ENCODE peak calls at places on chromosomes 11 and 22, in eight cellular contexts. One of them, this sample, is unnamed.

GRCh38 chr22:50169774-50170341 is 673 bp upstream of the PANX2 start:
- DNase-seq in endothelial cell of umbilical vein: no peak
- DNase-seq in effector memory CD4-positive, alpha-beta T cell: no peak
- DNase-seq in GM12878: no peak
- DNase-seq in OCI-LY7: no peak
- DNase-seq in GM06990: peak; percentile 41
- DNase-seq in mucosa of descending colon: peak; percentile 43
- DNase-seq in BJ: no peak
- DNase-seq in this sample: peak; percentile 93

GRCh38 chr11:114358711-114359110 is 41.6 kb downstream of the C11orf71 start:
- DNase-seq in OCI-LY7: no peak
- DNase-seq in mucosa of descending colon: no peak
- DNase-seq in GM12878: no peak
- DNase-seq in effector memory CD4-positive, alpha-beta T cell: no peak
- DNase-seq in GM06990: no peak
- DNase-seq in BJ: no peak
- DNase-seq in endothelial cell of umbilical vein: peak; percentile 21
- DNase-seq in this sample: no peak

GRCh38 chr11:45213717-45214116 is 67.3 kb downstream of the PRDM11 start:
- DNase-seq in effector memory CD4-positive, alpha-beta T cell: no peak
- DNase-seq in endothelial cell of umbilical vein: no peak
- DNase-seq in GM06990: no peak
- DNase-seq in GM12878: no peak
- DNase-seq in mucosa of descending colon: no peak
- DNase-seq in OCI-LY7: no peak
- DNase-seq in BJ: no peak
- DNase-seq in this sample: no peak

GRCh38 chr22:43001271-43002197 is 13.4 kb downstream of the PACSIN2 start:
- DNase-seq in BJ: no peak
- DNase-seq in effector memory CD4-positive, alpha-beta T cell: no peak
- DNase-seq in mucosa of descending colon: no peak
- DNase-seq in endothelial cell of umbilical vein: peak; percentile 29
- DNase-seq in GM12878: no peak
- DNase-seq in OCI-LY7: peak; percentile 15
- DNase-seq in GM06990: peak; percentile 41
- DNase-seq in this sample: no peak

GRCh38 chr11:121688860-121689614 is 236.3 kb upstream of the SORL1-AS1 start:
- DNase-seq in GM06990: no peak
- DNase-seq in endothelial cell of umbilical vein: no peak
- DNase-seq in effector memory CD4-positive, alpha-beta T cell: no peak
- DNase-seq in BJ: no peak
- DNase-seq in GM12878: no peak
- DNase-seq in mucosa of descending colon: no peak
- DNase-seq in OCI-LY7: no peak
- DNase-seq in this sample: peak; percentile 27

GRCh38 chr11:65078151-65078550 is 5.7 kb downstream of the CDCA5 start:
- DNase-seq in BJ: no peak
- DNase-seq in effector memory CD4-positive, alpha-beta T cell: peak; percentile 28
- DNase-seq in GM06990: no peak
- DNase-seq in GM12878: no peak
- DNase-seq in OCI-LY7: peak; percentile 71
- DNase-seq in mucosa of descending colon: peak; percentile 64
- DNase-seq in endothelial cell of umbilical vein: peak; percentile 22
- DNase-seq in this sample: peak; percentile 85

GRCh38 chr11:70200212-70200844 is 2.8 kb upstream of the FADD start:
- DNase-seq in endothelial cell of umbilical vein: no peak
- DNase-seq in OCI-LY7: no peak
- DNase-seq in mucosa of descending colon: no peak
- DNase-seq in BJ: no peak
- DNase-seq in GM06990: no peak
- DNase-seq in GM12878: no peak
- DNase-seq in effector memory CD4-positive, alpha-beta T cell: no peak
- DNase-seq in this sample: no peak

GRCh38 chr22:29156507-29156906 is 49.2 kb upstream of the EMID1 start:
- DNase-seq in effector memory CD4-positive, alpha-beta T cell: no peak
- DNase-seq in GM06990: no peak
- DNase-seq in OCI-LY7: no peak
- DNase-seq in GM12878: no peak
- DNase-seq in BJ: no peak
- DNase-seq in mucosa of descending colon: no peak
- DNase-seq in endothelial cell of umbilical vein: no peak
- DNase-seq in this sample: peak; percentile 76

GRCh38 chr22:37121887-37122591 is 12.5 kb upstream of the TMPRSS6 start:
- DNase-seq in GM12878: peak; percentile 73
- DNase-seq in GM06990: peak; percentile 70
- DNase-seq in BJ: peak; percentile 10
- DNase-seq in mucosa of descending colon: peak; percentile 74
- DNase-seq in OCI-LY7: peak; percentile 30
- DNase-seq in effector memory CD4-positive, alpha-beta T cell: peak; percentile 91
- DNase-seq in endothelial cell of umbilical vein: peak; percentile 46
- DNase-seq in this sample: no peak

GRCh38 chr22:44702479-44703219 is 645 bp downstream of the PRR5 start:
- DNase-seq in BJ: no peak
- DNase-seq in GM06990: no peak
- DNase-seq in GM12878: no peak
- DNase-seq in mucosa of descending colon: no peak
- DNase-seq in effector memory CD4-positive, alpha-beta T cell: no peak
- DNase-seq in OCI-LY7: no peak
- DNase-seq in endothelial cell of umbilical vein: no peak
- DNase-seq in this sample: peak; percentile 90

GRCh38 chr11:79269923-79270322 is 170.9 kb downstream of the TENM4 start:
- DNase-seq in BJ: no peak
- DNase-seq in mucosa of descending colon: no peak
- DNase-seq in effector memory CD4-positive, alpha-beta T cell: no peak
- DNase-seq in endothelial cell of umbilical vein: no peak
- DNase-seq in GM12878: no peak
- DNase-seq in GM06990: no peak
- DNase-seq in OCI-LY7: no peak
- DNase-seq in this sample: peak; percentile 56

GRCh38 chr22:21650823-21651520 is 8.9 kb downstream of the SDF2L1 start:
- DNase-seq in GM06990: no peak
- DNase-seq in effector memory CD4-positive, alpha-beta T cell: no peak
- DNase-seq in mucosa of descending colon: no peak
- DNase-seq in OCI-LY7: no peak
- DNase-seq in GM12878: no peak
- DNase-seq in endothelial cell of umbilical vein: no peak
- DNase-seq in BJ: no peak
- DNase-seq in this sample: no peak

GRCh38 chr11:6468712-6469495 is 4.8 kb downstream of the TRIM3 start:
- DNase-seq in endothelial cell of umbilical vein: peak; percentile 97
- DNase-seq in effector memory CD4-positive, alpha-beta T cell: no peak
- DNase-seq in mucosa of descending colon: peak; percentile 82
- DNase-seq in OCI-LY7: peak; percentile 52
- DNase-seq in GM12878: peak; percentile 72
- DNase-seq in GM06990: peak; percentile 59
- DNase-seq in BJ: peak; percentile 20
- DNase-seq in this sample: peak; percentile 98

GRCh38 chr11:119533931-119534694 is 111.1 kb upstream of the THY1 start:
- DNase-seq in GM06990: peak; percentile 55
- DNase-seq in OCI-LY7: peak; percentile 48
- DNase-seq in mucosa of descending colon: peak; percentile 64
- DNase-seq in effector memory CD4-positive, alpha-beta T cell: no peak
- DNase-seq in endothelial cell of umbilical vein: peak; percentile 43
- DNase-seq in BJ: no peak
- DNase-seq in GM12878: peak; percentile 13
- DNase-seq in this sample: peak; percentile 90

GRCh38 chr11:19313140-19313539 is 72.4 kb upstream of the E2F8 start:
- DNase-seq in GM12878: no peak
- DNase-seq in endothelial cell of umbilical vein: no peak
- DNase-seq in OCI-LY7: no peak
- DNase-seq in mucosa of descending colon: no peak
- DNase-seq in effector memory CD4-positive, alpha-beta T cell: no peak
- DNase-seq in GM06990: no peak
- DNase-seq in BJ: no peak
- DNase-seq in this sample: no peak
- H3K4me3 ChIP-seq in GM12878: no peak overlapping the region
- H3K4me3 ChIP-seq in endothelial cell of umbilical vein: no peak overlapping the region
- H3K4me3 ChIP-seq in OCI-LY7: no peak overlapping the region
- H3K4me3 ChIP-seq in mucosa of descending colon: no peak overlapping the region
- H3K4me3 ChIP-seq in effector memory CD4-positive, alpha-beta T cell: no peak overlapping the region
- H3K4me3 ChIP-seq in GM06990: no peak overlapping the region
- H3K4me3 ChIP-seq in BJ: no peak overlapping the region
- H3K4me3 ChIP-seq in this sample: no peak overlapping the region

GRCh38 chr22:32407332-32407731 is 4.7 kb downstream of the RTCB start:
- DNase-seq in GM06990: peak; percentile 45
- DNase-seq in BJ: no peak
- DNase-seq in mucosa of descending colon: no peak
- DNase-seq in GM12878: peak; percentile 53
- DNase-seq in endothelial cell of umbilical vein: no peak
- DNase-seq in OCI-LY7: peak; percentile 53
- DNase-seq in effector memory CD4-positive, alpha-beta T cell: no peak
- DNase-seq in this sample: no peak
- H3K36me3 ChIP-seq in GM06990: peaks cover 4% of the 10 kb centered on the region
- H3K36me3 ChIP-seq in BJ: peaks cover 9% of the 10 kb centered on the region
- H3K36me3 ChIP-seq in mucosa of descending colon: no peaks in the 10 kb centered on the region
- H3K36me3 ChIP-seq in GM12878: peaks cover 14% of the 10 kb centered on the region
- H3K36me3 ChIP-seq in endothelial cell of umbilical vein: peaks cover 18% of the 10 kb centered on the region
- H3K36me3 ChIP-seq in OCI-LY7: peaks cover 62% of the 10 kb centered on the region
- H3K36me3 ChIP-seq in effector memory CD4-positive, alpha-beta T cell: peaks cover 40% of the 10 kb centered on the region
- H3K36me3 ChIP-seq in this sample: peaks cover 22% of the 10 kb centered on the region

GRCh38 chr11:2300290-2300935 is 1.3 kb downstream of the C11orf21 start:
- DNase-seq in effector memory CD4-positive, alpha-beta T cell: no peak
- DNase-seq in endothelial cell of umbilical vein: no peak
- DNase-seq in GM06990: no peak
- DNase-seq in BJ: no peak
- DNase-seq in OCI-LY7: no peak
- DNase-seq in GM12878: no peak
- DNase-seq in mucosa of descending colon: peak; percentile 59
- DNase-seq in this sample: peak; percentile 55
- H3K4me3 ChIP-seq in effector memory CD4-positive, alpha-beta T cell: peak overlapping the region; percentile 71
- H3K4me3 ChIP-seq in endothelial cell of umbilical vein: no peak overlapping the region
- H3K4me3 ChIP-seq in GM06990: no peak overlapping the region
- H3K4me3 ChIP-seq in BJ: no peak overlapping the region
- H3K4me3 ChIP-seq in OCI-LY7: no peak overlapping the region
- H3K4me3 ChIP-seq in GM12878: no peak overlapping the region
- H3K4me3 ChIP-seq in mucosa of descending colon: no peak overlapping the region
- H3K4me3 ChIP-seq in this sample: no peak overlapping the region

GRCh38 chr11:118374729-118375128 is 15.3 kb downstream of the UBE4A start:
- DNase-seq in GM12878: no peak
- DNase-seq in mucosa of descending colon: no peak
- DNase-seq in OCI-LY7: no peak
- DNase-seq in GM06990: no peak
- DNase-seq in effector memory CD4-positive, alpha-beta T cell: no peak
- DNase-seq in BJ: no peak
- DNase-seq in endothelial cell of umbilical vein: no peak
- DNase-seq in this sample: no peak

GRCh38 chr11:118379497-118379896 is 20.1 kb downstream of the UBE4A start:
- DNase-seq in OCI-LY7: no peak
- DNase-seq in GM06990: no peak
- DNase-seq in effector memory CD4-positive, alpha-beta T cell: no peak
- DNase-seq in GM12878: no peak
- DNase-seq in BJ: no peak
- DNase-seq in endothelial cell of umbilical vein: no peak
- DNase-seq in mucosa of descending colon: no peak
- DNase-seq in this sample: no peak

GRCh38 chr11:118373871-118374270 is 14.5 kb downstream of the UBE4A start:
- DNase-seq in OCI-LY7: no peak
- DNase-seq in mucosa of descending colon: no peak
- DNase-seq in BJ: no peak
- DNase-seq in GM06990: no peak
- DNase-seq in endothelial cell of umbilical vein: no peak
- DNase-seq in effector memory CD4-positive, alpha-beta T cell: no peak
- DNase-seq in GM12878: no peak
- DNase-seq in this sample: no peak

GRCh38 chr11:118373263-118373662 is 13.9 kb downstream of the UBE4A start:
- DNase-seq in BJ: no peak
- DNase-seq in endothelial cell of umbilical vein: no peak
- DNase-seq in GM12878: no peak
- DNase-seq in GM06990: no peak
- DNase-seq in mucosa of descending colon: no peak
- DNase-seq in OCI-LY7: no peak
- DNase-seq in effector memory CD4-positive, alpha-beta T cell: no peak
- DNase-seq in this sample: no peak

DNA sequence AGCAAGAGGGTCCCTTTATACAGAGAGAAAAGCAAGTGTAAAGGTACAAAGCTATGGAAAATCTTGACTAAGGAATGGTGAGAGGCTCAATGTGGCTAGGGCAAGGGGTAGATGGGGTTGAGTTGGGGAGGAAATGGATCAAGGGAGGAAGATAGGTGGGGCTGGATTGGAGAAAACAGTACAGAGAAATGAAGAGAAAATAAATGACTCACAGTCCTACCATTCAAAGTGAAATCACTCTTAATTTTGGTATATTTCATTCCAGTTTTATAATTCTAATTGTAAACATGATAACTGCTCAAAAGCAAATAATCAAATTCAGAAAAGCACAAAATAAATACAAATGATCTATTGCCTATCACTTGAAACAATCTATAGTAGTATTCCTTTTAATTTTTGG is 16.6 kb downstream of the UBE4A start:
- DNase-seq in OCI-LY7: no peak
- DNase-seq in endothelial cell of umbilical vein: no peak
- DNase-seq in GM06990: no peak
- DNase-seq in BJ: no peak
- DNase-seq in mucosa of descending colon: no peak
- DNase-seq in effector memory CD4-positive, alpha-beta T cell: no peak
- DNase-seq in GM12878: no peak
- DNase-seq in this sample: no peak
- H3K36me3 ChIP-seq in OCI-LY7: peaks cover 87% of the 10 kb centered on the region
- H3K36me3 ChIP-seq in endothelial cell of umbilical vein: peaks cover 26% of the 10 kb centered on the region
- H3K36me3 ChIP-seq in GM06990: peaks cover 13% of the 10 kb centered on the region
- H3K36me3 ChIP-seq in BJ: peaks cover 18% of the 10 kb centered on the region
- H3K36me3 ChIP-seq in mucosa of descending colon: no peaks in the 10 kb centered on the region
- H3K36me3 ChIP-seq in effector memory CD4-positive, alpha-beta T cell: peaks cover 95% of the 10 kb centered on the region
- H3K36me3 ChIP-seq in GM12878: peaks cover 27% of the 10 kb centered on the region
- H3K36me3 ChIP-seq in this sample: peaks cover 7% of the 10 kb centered on the region

DNA sequence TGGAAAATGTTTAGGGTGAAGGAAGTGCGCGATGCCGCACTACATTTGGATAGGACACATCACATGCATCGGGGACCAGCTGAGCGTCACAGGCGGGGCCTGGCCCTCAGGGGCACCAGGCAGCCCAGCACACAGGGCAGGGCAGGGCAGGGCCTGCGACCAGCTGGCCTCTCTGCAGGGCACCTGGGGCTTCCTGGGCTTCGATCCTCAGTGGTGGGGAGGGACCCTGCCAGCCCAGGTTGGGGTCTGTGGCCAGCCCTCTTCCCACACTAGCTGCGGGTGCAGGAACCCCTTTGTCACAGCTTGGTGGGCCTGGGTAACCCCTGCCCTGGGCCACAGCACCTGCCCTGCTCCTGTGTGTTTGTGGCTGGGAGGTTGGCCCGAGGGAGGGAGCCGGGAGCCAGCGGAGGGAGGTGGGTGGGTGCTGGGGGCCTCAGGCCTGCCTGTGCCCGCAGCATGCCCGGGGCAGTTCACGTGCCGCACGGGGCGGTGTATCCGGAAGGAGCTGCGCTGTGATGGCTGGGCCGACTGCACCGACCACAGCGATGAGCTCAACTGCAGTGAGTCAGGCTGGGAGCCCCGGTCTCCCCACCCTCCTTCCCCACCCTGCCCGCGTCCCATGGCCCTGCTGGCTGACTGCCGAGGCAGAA is 37.9 kb downstream of the ST14 start:
- DNase-seq in OCI-LY7: no peak
- DNase-seq in GM06990: no peak
- DNase-seq in effector memory CD4-positive, alpha-beta T cell: no peak
- DNase-seq in GM12878: no peak
- DNase-seq in endothelial cell of umbilical vein: no peak
- DNase-seq in mucosa of descending colon: peak; percentile 47
- DNase-seq in BJ: no peak
- DNase-seq in this sample: no peak
- H3K4me3 ChIP-seq in OCI-LY7: no peak overlapping the region
- H3K4me3 ChIP-seq in GM06990: no peak overlapping the region
- H3K4me3 ChIP-seq in effector memory CD4-positive, alpha-beta T cell: no peak overlapping the region
- H3K4me3 ChIP-seq in GM12878: no peak overlapping the region
- H3K4me3 ChIP-seq in endothelial cell of umbilical vein: no peak overlapping the region
- H3K4me3 ChIP-seq in mucosa of descending colon: no peak overlapping the region
- H3K4me3 ChIP-seq in BJ: no peak overlapping the region
- H3K4me3 ChIP-seq in this sample: no peak overlapping the region

This sample was measured in H7.